ENCODE peak calls at places on chromosome 13, in eight cellular contexts. One of them, this sample, is unnamed.

GRCh38 chr13:27425918-27426630 is 1.7 kb downstream of the GTF3A start:
- DNase-seq in AG04450: no peak
- DNase-seq in H9: peak
- DNase-seq in heart left ventricle: peak
- DNase-seq in ascending aorta: peak
- DNase-seq in epithelial cell of esophagus: peak
- DNase-seq in foreskin fibroblast: peak
- DNase-seq in cardiac fibroblast: peak
- DNase-seq in this sample: peak

GRCh38 chr13:41942462-41943094 is 18.3 kb downstream of the VWA8 start:
- DNase-seq in ascending aorta: no peak
- DNase-seq in H9: peak
- DNase-seq in foreskin fibroblast: peak
- DNase-seq in cardiac fibroblast: peak
- DNase-seq in AG04450: peak
- DNase-seq in epithelial cell of esophagus: peak
- DNase-seq in heart left ventricle: no peak
- DNase-seq in this sample: no peak

GRCh38 chr13:101455863-101456262 is 3.4 kb downstream of the ITGBL1 start:
- DNase-seq in epithelial cell of esophagus: peak
- DNase-seq in AG04450: peak
- DNase-seq in foreskin fibroblast: peak
- DNase-seq in heart left ventricle: no peak
- DNase-seq in H9: no peak
- DNase-seq in cardiac fibroblast: peak
- DNase-seq in ascending aorta: no peak
- DNase-seq in this sample: no peak

GRCh38 chr13:98664924-98665637 is 87.4 kb downstream of the SLC15A1 start:
- DNase-seq in H9: no peak
- DNase-seq in heart left ventricle: no peak
- DNase-seq in epithelial cell of esophagus: no peak
- DNase-seq in AG04450: no peak
- DNase-seq in cardiac fibroblast: peak
- DNase-seq in foreskin fibroblast: no peak
- DNase-seq in ascending aorta: no peak
- DNase-seq in this sample: no peak

GRCh38 chr13:54029226-54029625 is 1000.6 kb downstream of the OLFM4 start:
- DNase-seq in ascending aorta: no peak
- DNase-seq in H9: no peak
- DNase-seq in AG04450: no peak
- DNase-seq in foreskin fibroblast: no peak
- DNase-seq in cardiac fibroblast: peak
- DNase-seq in epithelial cell of esophagus: peak
- DNase-seq in heart left ventricle: no peak
- DNase-seq in this sample: no peak

GRCh38 chr13:56352901-56353300 is 787.8 kb upstream of the PRR20A start:
- DNase-seq in epithelial cell of esophagus: peak
- DNase-seq in foreskin fibroblast: no peak
- DNase-seq in heart left ventricle: no peak
- DNase-seq in AG04450: no peak
- DNase-seq in H9: no peak
- DNase-seq in ascending aorta: no peak
- DNase-seq in cardiac fibroblast: no peak
- DNase-seq in this sample: no peak

GRCh38 chr13:78398743-78399410 is 204.5 kb downstream of the POU4F1 start:
- DNase-seq in H9: no peak
- DNase-seq in epithelial cell of esophagus: no peak
- DNase-seq in ascending aorta: no peak
- DNase-seq in AG04450: no peak
- DNase-seq in foreskin fibroblast: no peak
- DNase-seq in heart left ventricle: no peak
- DNase-seq in cardiac fibroblast: no peak
- DNase-seq in this sample: no peak

GRCh38 chr13:31073859-31074718 is 87.6 kb downstream of the HSPH1 start:
- DNase-seq in epithelial cell of esophagus: peak
- DNase-seq in AG04450: no peak
- DNase-seq in foreskin fibroblast: peak
- DNase-seq in heart left ventricle: no peak
- DNase-seq in H9: no peak
- DNase-seq in ascending aorta: no peak
- DNase-seq in cardiac fibroblast: peak
- DNase-seq in this sample: no peak

GRCh38 chr13:27022571-27023311 is 148.9 kb downstream of the USP12 start:
- DNase-seq in AG04450: peak
- DNase-seq in epithelial cell of esophagus: peak
- DNase-seq in heart left ventricle: no peak
- DNase-seq in H9: peak
- DNase-seq in cardiac fibroblast: peak
- DNase-seq in ascending aorta: no peak
- DNase-seq in foreskin fibroblast: peak
- DNase-seq in this sample: peak

GRCh38 chr13:112346899-112347229 is 29.3 kb upstream of the SPACA7 start:
- DNase-seq in heart left ventricle: no peak
- DNase-seq in cardiac fibroblast: no peak
- DNase-seq in AG04450: no peak
- DNase-seq in foreskin fibroblast: no peak
- DNase-seq in H9: peak
- DNase-seq in epithelial cell of esophagus: no peak
- DNase-seq in ascending aorta: no peak
- DNase-seq in this sample: no peak

GRCh38 chr13:71021810-71022422 is 845.1 kb downstream of the DACH1 start:
- DNase-seq in cardiac fibroblast: no peak
- DNase-seq in ascending aorta: no peak
- DNase-seq in epithelial cell of esophagus: no peak
- DNase-seq in heart left ventricle: no peak
- DNase-seq in H9: no peak
- DNase-seq in AG04450: no peak
- DNase-seq in foreskin fibroblast: no peak
- DNase-seq in this sample: no peak

GRCh38 chr13:40350283-40350992 is 316.0 kb downstream of the FOXO1 start:
- DNase-seq in foreskin fibroblast: peak
- DNase-seq in epithelial cell of esophagus: no peak
- DNase-seq in heart left ventricle: no peak
- DNase-seq in H9: no peak
- DNase-seq in ascending aorta: peak
- DNase-seq in cardiac fibroblast: peak
- DNase-seq in AG04450: no peak
- DNase-seq in this sample: no peak

GRCh38 chr13:22173605-22174004 is 502.7 kb downstream of the FGF9 start:
- DNase-seq in cardiac fibroblast: peak
- DNase-seq in ascending aorta: no peak
- DNase-seq in epithelial cell of esophagus: peak
- DNase-seq in AG04450: peak
- DNase-seq in heart left ventricle: no peak
- DNase-seq in foreskin fibroblast: peak
- DNase-seq in H9: no peak
- DNase-seq in this sample: no peak

GRCh38 chr13:25819856-25820530 is 231.8 kb downstream of the SHISA2 start:
- DNase-seq in heart left ventricle: no peak
- DNase-seq in H9: no peak
- DNase-seq in cardiac fibroblast: no peak
- DNase-seq in epithelial cell of esophagus: no peak
- DNase-seq in AG04450: no peak
- DNase-seq in ascending aorta: no peak
- DNase-seq in foreskin fibroblast: no peak
- DNase-seq in this sample: no peak

GRCh38 chr13:32228330-32229041 is 86.7 kb downstream of the ZAR1L start:
- DNase-seq in H9: no peak
- DNase-seq in foreskin fibroblast: peak
- DNase-seq in epithelial cell of esophagus: peak
- DNase-seq in AG04450: peak
- DNase-seq in heart left ventricle: no peak
- DNase-seq in cardiac fibroblast: peak
- DNase-seq in ascending aorta: no peak
- DNase-seq in this sample: no peak

GRCh38 chr13:51252954-51253531 is 30.8 kb downstream of the FAM124A start:
- DNase-seq in ascending aorta: no peak
- DNase-seq in AG04450: no peak
- DNase-seq in heart left ventricle: no peak
- DNase-seq in foreskin fibroblast: no peak
- DNase-seq in H9: no peak
- DNase-seq in epithelial cell of esophagus: no peak
- DNase-seq in cardiac fibroblast: no peak
- DNase-seq in this sample: no peak

GRCh38 chr13:46817081-46817480 is 20.1 kb upstream of the ESD start:
- DNase-seq in heart left ventricle: no peak
- DNase-seq in cardiac fibroblast: peak
- DNase-seq in foreskin fibroblast: no peak
- DNase-seq in AG04450: no peak
- DNase-seq in H9: no peak
- DNase-seq in epithelial cell of esophagus: no peak
- DNase-seq in ascending aorta: no peak
- DNase-seq in this sample: no peak

GRCh38 chr13:42574011-42574410 is at the start of gene TNFSF11:
- DNase-seq in cardiac fibroblast: no peak
- DNase-seq in heart left ventricle: no peak
- DNase-seq in AG04450: no peak
- DNase-seq in ascending aorta: no peak
- DNase-seq in foreskin fibroblast: no peak
- DNase-seq in epithelial cell of esophagus: peak
- DNase-seq in H9: peak
- DNase-seq in this sample: no peak

DNA sequence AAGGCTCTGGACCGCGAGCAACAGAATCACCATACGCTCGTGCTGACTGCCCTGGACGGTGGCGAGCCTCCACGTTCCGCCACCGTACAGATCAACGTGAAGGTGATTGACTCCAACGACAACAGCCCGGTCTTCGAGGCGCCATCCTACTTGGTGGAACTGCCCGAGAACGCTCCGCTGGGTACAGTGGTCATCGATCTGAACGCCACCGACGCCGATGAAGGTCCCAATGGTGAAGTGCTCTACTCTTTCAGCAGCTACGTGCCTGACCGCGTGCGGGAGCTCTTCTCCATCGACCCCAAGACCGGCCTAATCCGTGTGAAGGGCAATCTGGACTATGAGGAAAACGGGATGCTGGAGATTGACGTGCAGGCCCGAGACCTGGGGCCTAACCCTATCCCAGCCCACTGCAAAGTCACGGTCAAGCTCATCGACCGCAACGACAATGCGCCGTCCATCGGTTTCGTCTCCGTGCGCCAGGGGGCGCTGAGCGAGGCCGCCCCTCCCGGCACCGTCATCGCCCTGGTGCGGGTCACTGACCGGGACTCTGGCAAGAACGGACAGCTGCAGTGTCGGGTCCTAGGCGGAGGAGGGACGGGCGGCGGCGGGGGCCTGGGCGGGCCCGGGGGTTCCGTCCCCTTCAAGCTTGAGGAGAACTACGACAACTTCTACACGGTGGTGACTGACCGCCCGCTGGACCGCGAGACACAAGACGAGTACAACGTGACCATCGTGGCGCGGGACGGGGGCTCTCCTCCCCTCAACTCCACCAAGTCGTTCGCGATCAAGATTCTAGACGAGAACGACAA is 1.8 kb downstream of the PCDH17 start:
- DNase-seq in AG04450: no peak
- DNase-seq in cardiac fibroblast: peak
- DNase-seq in foreskin fibroblast: peak
- DNase-seq in ascending aorta: peak
- DNase-seq in H9: peak
- DNase-seq in heart left ventricle: peak
- DNase-seq in epithelial cell of esophagus: no peak
- DNase-seq in this sample: no peak
- TF ChIP-seq CTCF in AG04450: no peak
- TF ChIP-seq CTCF in cardiac fibroblast: peak
- TF ChIP-seq CTCF in foreskin fibroblast: no peak
- TF ChIP-seq CTCF in ascending aorta: no peak
- TF ChIP-seq CTCF in H9: peak
- TF ChIP-seq CTCF in heart left ventricle: peak
- TF ChIP-seq CTCF in epithelial cell of esophagus: no peak
- TF ChIP-seq CTCF in this sample: no peak

DNA sequence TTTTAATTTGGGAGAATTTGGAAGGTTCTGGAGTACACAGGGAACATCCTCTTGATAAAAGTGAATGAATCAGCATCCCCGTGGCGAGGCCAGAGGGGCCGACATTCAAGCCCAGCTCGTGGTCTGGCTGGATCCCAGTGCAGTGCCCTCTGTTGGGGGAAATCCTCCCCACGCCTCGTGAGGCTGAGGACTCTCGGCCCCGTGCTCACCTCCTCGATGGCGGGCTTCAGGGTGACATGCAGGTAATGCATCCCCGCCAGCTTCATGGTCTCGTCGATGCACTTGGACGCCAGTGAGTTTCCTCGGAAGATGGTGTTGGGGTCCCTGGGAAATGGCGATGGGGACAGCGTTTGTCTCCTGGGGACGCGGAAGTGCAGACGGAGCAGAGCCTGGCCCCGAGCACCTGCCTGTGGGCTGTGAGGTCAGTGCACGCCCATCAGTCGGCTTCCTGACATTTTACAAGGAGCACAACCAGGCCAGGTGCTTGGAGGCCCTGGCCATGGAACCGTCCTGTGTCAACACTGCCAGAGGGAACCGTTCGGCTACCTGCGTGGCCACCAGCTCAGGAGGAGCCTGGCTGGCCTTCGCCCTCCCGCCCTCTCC is 43.3 kb upstream of the C13orf46 start:
- DNase-seq in foreskin fibroblast: peak
- DNase-seq in heart left ventricle: peak
- DNase-seq in ascending aorta: no peak
- DNase-seq in H9: peak
- DNase-seq in cardiac fibroblast: peak
- DNase-seq in epithelial cell of esophagus: no peak
- DNase-seq in AG04450: peak
- DNase-seq in this sample: no peak
- TF ChIP-seq CTCF in foreskin fibroblast: peak
- TF ChIP-seq CTCF in heart left ventricle: no peak
- TF ChIP-seq CTCF in ascending aorta: no peak
- TF ChIP-seq CTCF in H9: peak
- TF ChIP-seq CTCF in cardiac fibroblast: peak
- TF ChIP-seq CTCF in epithelial cell of esophagus: no peak
- TF ChIP-seq CTCF in AG04450: peak
- TF ChIP-seq CTCF in this sample: no peak

DNA sequence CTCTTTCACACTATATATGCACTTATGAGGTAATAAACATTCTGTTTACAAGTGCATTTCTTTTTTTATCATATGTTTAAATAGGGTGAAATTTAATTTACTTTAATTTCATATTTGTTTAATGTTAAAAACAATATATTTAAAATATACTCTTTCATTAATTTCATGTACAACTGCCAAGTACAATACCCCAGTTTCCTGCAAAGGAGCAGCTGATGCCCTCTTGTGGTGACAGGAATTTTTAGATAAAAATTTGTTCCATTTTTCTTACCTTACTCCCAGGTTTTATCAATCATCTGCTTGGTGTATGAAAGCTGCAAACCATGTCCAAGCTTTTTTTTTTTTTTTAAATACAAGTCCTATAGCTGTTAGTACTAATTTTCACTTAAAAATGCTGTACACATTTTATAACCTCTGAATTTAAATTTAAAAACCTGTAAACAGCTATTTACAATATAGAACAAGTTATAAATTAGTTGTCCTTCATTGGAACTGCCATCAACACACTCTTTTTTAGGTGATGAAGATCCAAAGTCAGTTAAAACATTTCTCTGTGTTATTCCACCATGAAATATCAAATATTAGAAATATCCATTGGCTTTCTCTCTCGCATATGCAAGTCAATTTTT is 4.9 kb downstream of the PCDH20 start:
- DNase-seq in epithelial cell of esophagus: peak
- DNase-seq in heart left ventricle: no peak
- DNase-seq in cardiac fibroblast: peak
- DNase-seq in foreskin fibroblast: no peak
- DNase-seq in AG04450: no peak
- DNase-seq in ascending aorta: no peak
- DNase-seq in H9: no peak
- DNase-seq in this sample: no peak
- TF ChIP-seq CTCF in epithelial cell of esophagus: peak
- TF ChIP-seq CTCF in heart left ventricle: peak
- TF ChIP-seq CTCF in cardiac fibroblast: peak
- TF ChIP-seq CTCF in foreskin fibroblast: peak
- TF ChIP-seq CTCF in AG04450: peak
- TF ChIP-seq CTCF in ascending aorta: no peak
- TF ChIP-seq CTCF in H9: peak
- TF ChIP-seq CTCF in this sample: no peak

GRCh38 chr13:34076943-34077703 is 259.2 kb downstream of the RFC3 start:
- DNase-seq in cardiac fibroblast: peak
- DNase-seq in epithelial cell of esophagus: peak
- DNase-seq in ascending aorta: no peak
- DNase-seq in foreskin fibroblast: peak
- DNase-seq in H9: no peak
- DNase-seq in AG04450: no peak
- DNase-seq in heart left ventricle: no peak
- DNase-seq in this sample: no peak
- TF ChIP-seq CTCF in cardiac fibroblast: peak
- TF ChIP-seq CTCF in epithelial cell of esophagus: peak
- TF ChIP-seq CTCF in ascending aorta: no peak
- TF ChIP-seq CTCF in foreskin fibroblast: peak
- TF ChIP-seq CTCF in H9: peak
- TF ChIP-seq CTCF in AG04450: peak
- TF ChIP-seq CTCF in heart left ventricle: peak
- TF ChIP-seq CTCF in this sample: peak